ENCODE peak calls at places on chromosomes 1 and 21, in ten cellular contexts. H is dorsolateral prefrontal cortex, U is activated gamma-delta T cell treated with Interleukin-2 at 50 U/mL for 16 hours, G is iris pigment epithelial cell, Z is substantia nigra, W is bronchial epithelial cell, R is NCI-H2171 treated with DMSO at 0.1 percent for 48 hours, I is aorta, J is ELR, E is heart right ventricle. Q is an unnamed sample.

GRCh38 chr1:15207031-15207828 is 39.8 kb upstream of the FHAD1 start:
- DNase-seq in I (no peak), G (no peak), J (no peak), U (no peak), Z (peak; percentile 26), R (no peak), W (no peak), E (no peak), H (no peak), Q (no peak)

GRCh38 chr1:219478811-219479210 is 134.1 kb downstream of the ZC3H11B start:
- DNase-seq in G (no peak), E (no peak), U (no peak), Z (no peak), I (no peak), H (no peak), R (no peak), J (no peak), W (no peak), Q (no peak)

GRCh38 chr1:230426246-230427101 is at the start of gene PGBD5:
- DNase-seq in G (peak; percentile 57), H (peak; percentile 81), U (peak; percentile 36), I (peak; percentile 70), J (peak; percentile 54), W (peak; percentile 28), R (peak; percentile 79), Z (peak; percentile 87), E (peak; percentile 73), Q (peak; percentile 87)

GRCh38 chr1:110207831-110208230 is 2.3 kb upstream of the KCNC4 start:
- DNase-seq in E (peak; percentile 74), U (peak; percentile 79), G (peak; percentile 35), R (peak; percentile 80), J (peak; percentile 66), H (peak; percentile 63), Z (peak; percentile 69), W (peak; percentile 35), I (peak; percentile 73), Q (peak; percentile 43)

GRCh38 chr1:65503427-65503826 is 83.0 kb downstream of the LEPR start:
- DNase-seq in G (peak; percentile 68), H (no peak), W (no peak), I (no peak), E (no peak), R (no peak), Z (no peak), J (peak; percentile 33), U (no peak), Q (no peak)

GRCh38 chr1:6491076-6491449 is 404 bp downstream of the PLEKHG5 start:
- DNase-seq in E (no peak), H (no peak), W (no peak), Z (no peak), J (no peak), G (no peak), R (no peak), U (no peak), I (no peak), Q (no peak)

GRCh38 chr1:209960926-209961325 is 22.9 kb downstream of the SYT14 start:
- DNase-seq in J (no peak), G (no peak), I (no peak), E (no peak), H (no peak), R (no peak), W (no peak), U (no peak), Z (no peak), Q (no peak)

GRCh38 chr21:39961251-39961650 is 94.0 kb downstream of the PCP4 start:
- DNase-seq in R (no peak), Z (no peak), U (no peak), I (no peak), E (no peak), J (no peak), W (peak; percentile 42), G (peak; percentile 7), H (no peak), Q (no peak)

GRCh38 chr1:60989745-60990718 is 92.3 kb upstream of the NFIA start:
- DNase-seq in R (no peak), Z (no peak), W (peak; percentile 65), J (peak; percentile 72), U (no peak), G (peak; percentile 82), H (no peak), E (peak; percentile 33), I (peak; percentile 82), Q (no peak)

GRCh38 chr1:200628223-200628868 is 7.8 kb upstream of the KIF14 start:
- DNase-seq in Z (no peak), R (no peak), I (no peak), G (no peak), W (no peak), H (no peak), E (no peak), J (no peak), U (peak; percentile 8), Q (no peak)

GRCh38 chr1:170010443-170010842 is 64.1 kb downstream of the KIFAP3 start:
- DNase-seq in E (no peak), J (peak; percentile 68), I (no peak), W (peak; percentile 44), R (no peak), G (peak; percentile 46), H (no peak), U (peak; percentile 6), Z (no peak), Q (no peak)

GRCh38 chr21:14842641-14843040 is 222.2 kb downstream of the NRIP1 start:
- DNase-seq in I (no peak), H (no peak), Z (no peak), G (no peak), E (no peak), U (no peak), W (no peak), J (no peak), R (no peak), Q (no peak)

GRCh38 chr1:34165422-34165921 is 442 bp upstream of the CSMD2 start:
- DNase-seq in W (no peak), J (no peak), E (no peak), G (no peak), U (no peak), H (no peak), R (no peak), Z (no peak), I (no peak), Q (no peak)

GRCh38 chr1:109850827-109851226 is 59.8 kb upstream of the CSF1 start:
- DNase-seq in R (no peak), H (no peak), J (peak; percentile 72), E (no peak), G (peak; percentile 56), Z (no peak), U (no peak), W (peak; percentile 66), I (no peak), Q (no peak)

GRCh38 chr1:117215733-117216462 is 5.2 kb upstream of the VTCN1 start:
- DNase-seq in G (no peak), Z (no peak), H (no peak), R (no peak), J (no peak), W (no peak), U (no peak), I (no peak), E (no peak), Q (no peak)